ENCODE peak calls at places on chromosomes 12 and 14, in six cellular contexts. I is GM23248, C is psoas muscle, X is transverse colon, R is left lung, E is aorta. Y is an unnamed sample. For H3K4me1, the result is how much of the 10 kb centered on the place peaks cover.

GRCh38 chr12:1501695-1502440 is 92.5 kb downstream of the FBXL14 start:
- DNase-seq in I (no peak), C (no peak), X (no peak), R (no peak), E (no peak), Y (no peak)

GRCh38 chr12:51318846-51319570 is 5.0 kb downstream of the BIN2 start:
- DNase-seq in I (no peak), C (no peak), X (peak), R (no peak), E (no peak), Y (no peak)

GRCh38 chr14:54737132-54737711 is 165.4 kb downstream of the GCH1 start:
- DNase-seq in I (peak), C (no peak), X (no peak), R (no peak), E (no peak), Y (no peak)

GRCh38 chr12:7642876-7643309 is 22.8 kb downstream of the APOBEC1 start:
- DNase-seq in I (peak), C (no peak), X (no peak), R (no peak), E (no peak), Y (no peak)

GRCh38 chr12:112190626-112191025 is 65.3 kb downstream of the TRAFD1 start:
- DNase-seq in I (no peak), C (no peak), X (peak), R (no peak), E (no peak), Y (peak)

GRCh38 chr12:622420-622819 is 40.8 kb downstream of the NINJ2 start:
- DNase-seq in I (peak), C (no peak), X (no peak), R (no peak), E (no peak), Y (no peak)

GRCh38 chr12:7905071-7905470 is 30.9 kb downstream of the SLC2A3 start:
- DNase-seq in I (no peak), C (no peak), X (no peak), R (no peak), E (no peak), Y (no peak)

GRCh38 chr12:47986266-47986610 is 18.0 kb downstream of the COL2A1 start:
- DNase-seq in I (no peak), C (no peak), X (no peak), R (peak), E (no peak), Y (no peak)

GRCh38 chr14:63453443-63453936 is 89.7 kb downstream of the PPP2R5E start:
- DNase-seq in I (peak), C (no peak), X (no peak), R (no peak), E (no peak), Y (no peak)

GRCh38 chr14:53964249-53964648 is 7.6 kb upstream of the BMP4 start:
- DNase-seq in I (no peak), C (no peak), X (no peak), R (no peak), E (no peak), Y (no peak)

GRCh38 chr12:51320695-51321320 is 3.2 kb downstream of the BIN2 start:
- DNase-seq in I (peak), C (no peak), X (peak), R (no peak), E (no peak), Y (no peak)

GRCh38 chr12:132214906-132215643 is 70.8 kb downstream of the NOC4L start:
- DNase-seq in I (no peak), C (no peak), X (no peak), R (peak), E (no peak), Y (no peak)

GRCh38 chr12:57452181-57452936 is 2.7 kb upstream of the INHBE start:
- DNase-seq in I (peak), C (peak), X (no peak), R (no peak), E (peak), Y (no peak)

GRCh38 chr14:71403673-71404072 is 496.4 kb downstream of the PCNX1 start:
- DNase-seq in I (peak), C (no peak), X (peak), R (no peak), E (no peak), Y (no peak)

GRCh38 chr12:24899503-24900098 is 49.3 kb downstream of the BCAT1 start:
- DNase-seq in I (no peak), C (no peak), X (no peak), R (no peak), E (no peak), Y (no peak)

GRCh38 chr14:25622752-25623151 is 572.8 kb upstream of the STXBP6 start:
- DNase-seq in I (no peak), C (no peak), X (no peak), R (no peak), E (no peak), Y (no peak)

GRCh38 chr12:114248527-114248926 is 157.4 kb downstream of the TBX5 start:
- DNase-seq in I (peak), C (no peak), X (no peak), R (no peak), E (no peak), Y (no peak)

GRCh38 chr12:93825926-93826599 is 148.9 kb downstream of the CRADD start:
- DNase-seq in I (peak), C (no peak), X (no peak), R (no peak), E (no peak), Y (no peak)

GRCh38 chr14:94051115-94051514 is 25.0 kb downstream of the OTUB2 start:
- DNase-seq in I (peak), C (no peak), X (peak), R (no peak), E (no peak), Y (no peak)

DNA sequence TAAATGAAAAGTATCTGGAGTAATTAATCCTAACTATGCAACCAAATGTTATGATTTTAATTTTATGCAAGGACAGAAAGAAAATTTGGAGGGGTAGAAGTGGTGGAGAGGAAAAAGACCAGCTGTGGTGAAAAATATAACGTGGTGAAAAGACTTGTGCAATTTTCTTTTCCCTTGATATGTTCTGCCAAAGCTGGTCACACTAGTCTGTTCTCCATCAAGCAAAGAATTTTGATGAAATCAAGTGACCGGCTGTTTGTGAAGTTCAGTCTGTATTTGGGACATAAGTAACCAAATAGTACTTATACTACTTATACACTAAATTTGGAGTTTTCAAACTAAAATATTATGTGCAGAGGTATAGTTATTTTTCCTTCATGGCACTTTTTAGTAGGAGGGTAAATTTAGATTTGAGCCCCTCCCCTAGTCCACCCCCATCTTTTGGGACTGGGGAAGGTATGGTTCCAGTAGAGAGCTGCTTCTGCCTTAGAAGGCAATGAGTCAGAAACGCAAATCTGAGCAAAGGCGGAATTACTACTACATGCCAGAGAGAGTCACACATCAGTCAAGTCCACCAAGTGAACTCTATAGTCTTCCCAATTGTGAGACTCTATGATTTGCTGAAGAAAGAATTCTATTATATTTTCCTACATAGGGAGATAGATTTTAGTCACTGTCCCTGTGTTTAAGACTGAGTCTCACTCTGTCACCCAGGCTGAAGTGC is 229.7 kb downstream of the SLC25A21 start:
- DNase-seq in I (peak), C (no peak), X (no peak), R (no peak), E (no peak), Y (no peak)
- H3K4me3 ChIP-seq in I (no peak), C (no peak), X (no peak), R (no peak), E (no peak), Y (no peak)

GRCh38 chr14:100824156-100824555 is 1.8 kb upstream of the MEG3 start:
- DNase-seq in I (no peak), C (peak), X (no peak), R (no peak), E (peak), Y (no peak)

GRCh38 chr14:100822921-100823320 is 3.0 kb upstream of the MEG3 start:
- DNase-seq in I (no peak), C (no peak), X (no peak), R (no peak), E (no peak), Y (no peak)

GRCh38 chr14:100824946-100825690 is 800 bp upstream of the MEG3 start:
- DNase-seq in I (no peak), C (no peak), X (no peak), R (no peak), E (no peak), Y (no peak)

GRCh38 chr14:100822007-100822406 is 3.9 kb upstream of the MEG3 start:
- DNase-seq in I (no peak), C (no peak), X (no peak), R (no peak), E (no peak), Y (no peak)

GRCh38 chr14:100823488-100823887 is 2.4 kb upstream of the MEG3 start:
- DNase-seq in I (no peak), C (no peak), X (no peak), R (no peak), E (no peak), Y (no peak)
- H3K27ac ChIP-seq in I (no peak), C (no peak), X (no peak), R (no peak), E (no peak), Y (no peak)

GRCh38 chr12:75713434-75713833 is 202.0 kb upstream of the KRR1 start:
- DNase-seq in I (no peak), C (no peak), X (no peak), R (no peak), E (no peak), Y (no peak)

GRCh38 chr12:75715323-75715644 is 203.9 kb upstream of the KRR1 start:
- DNase-seq in I (no peak), C (no peak), X (no peak), R (no peak), E (no peak), Y (no peak)

GRCh38 chr12:75717902-75718301 is 206.5 kb upstream of the KRR1 start:
- DNase-seq in I (no peak), C (no peak), X (no peak), R (no peak), E (no peak), Y (no peak)

GRCh38 chr12:75714462-75715322 is 203.3 kb upstream of the KRR1 start:
- DNase-seq in I (no peak), C (no peak), X (no peak), R (no peak), E (no peak), Y (no peak)

DNA sequence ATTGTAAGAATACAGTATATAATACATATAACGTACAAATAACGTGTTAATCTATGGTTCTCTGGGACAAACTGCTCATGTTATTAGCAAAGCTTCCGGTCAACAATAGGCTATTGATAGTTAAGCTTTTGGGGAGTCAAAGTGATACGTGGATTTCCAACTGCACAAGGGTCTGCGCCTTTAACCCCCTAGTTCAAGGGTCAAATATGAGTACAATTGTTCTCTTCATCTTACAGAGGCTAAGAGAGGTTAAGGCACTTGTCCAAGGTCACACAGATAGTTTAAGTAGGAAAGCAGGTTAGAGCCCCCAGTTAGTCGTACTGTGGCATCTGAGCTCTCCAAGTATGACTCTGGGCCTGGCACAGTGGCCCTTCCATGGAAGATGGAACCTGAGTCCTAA is 204.3 kb upstream of the KRR1 start:
- DNase-seq in I (no peak), C (no peak), X (no peak), R (no peak), E (no peak), Y (no peak)
- H3K4me1 ChIP-seq in I (under half), C (under half), X (under half), R (under half), E (under half), Y (under half)

GRCh38 chr14:103109789-103110415 is 13.4 kb upstream of the TNFAIP2 start:
- DNase-seq in I (no peak), C (peak), X (peak), R (no peak), E (no peak), Y (no peak)

GRCh38 chr14:103112488-103113243 is 10.6 kb upstream of the TNFAIP2 start:
- DNase-seq in I (no peak), C (no peak), X (no peak), R (no peak), E (no peak), Y (no peak)

GRCh38 chr14:103111297-103111981 is 11.8 kb upstream of the TNFAIP2 start:
- DNase-seq in I (no peak), C (no peak), X (no peak), R (no peak), E (no peak), Y (no peak)

GRCh38 chr14:103108749-103109207 is 14.3 kb downstream of the EXOC3L4 start:
- DNase-seq in I (peak), C (peak), X (peak), R (no peak), E (no peak), Y (no peak)

DNA sequence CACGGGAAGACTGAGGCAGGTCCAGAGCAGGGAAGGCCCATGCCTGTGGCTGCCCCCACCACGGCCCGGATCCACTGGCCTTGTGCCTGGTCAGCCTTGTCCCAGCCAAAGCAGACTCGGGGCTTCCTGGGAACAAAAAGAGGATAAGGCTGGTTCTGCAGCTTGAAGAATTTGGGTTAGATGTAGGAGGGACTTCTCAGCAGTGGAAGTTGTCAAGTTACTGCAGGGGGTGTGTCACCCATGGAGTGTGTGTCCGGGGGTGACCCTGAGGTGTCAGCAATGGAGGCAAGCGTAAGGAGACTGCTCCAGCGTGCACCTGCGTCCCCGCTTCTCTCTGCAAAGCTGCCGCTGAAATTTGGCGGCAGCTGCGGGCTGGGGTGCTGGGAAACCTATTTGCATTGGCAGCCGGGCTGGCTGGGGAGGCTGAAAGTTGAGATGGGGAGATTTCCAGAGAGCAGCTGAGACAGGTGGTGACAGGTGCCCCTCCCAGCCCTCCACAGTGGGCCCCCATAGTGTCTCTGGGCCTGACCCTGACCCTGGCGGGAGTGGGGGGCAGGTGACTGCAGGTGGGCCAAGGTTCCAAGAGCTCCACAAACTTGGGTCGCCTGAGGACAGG is 12.5 kb upstream of the TNFAIP2 start:
- DNase-seq in I (no peak), C (peak), X (peak), R (no peak), E (no peak), Y (no peak)
- H3K4me3 ChIP-seq in I (no peak), C (peak), X (no peak), R (no peak), E (no peak), Y (no peak)

GRCh38 chr12:80593766-80594165 is 113.7 kb upstream of the MYF6 start:
- DNase-seq in I (peak), C (no peak), X (no peak), R (no peak), E (no peak), Y (no peak)

GRCh38 chr12:80589091-80589490 is 118.3 kb upstream of the MYF6 start:
- DNase-seq in I (no peak), C (no peak), X (no peak), R (no peak), E (no peak), Y (no peak)

DNA sequence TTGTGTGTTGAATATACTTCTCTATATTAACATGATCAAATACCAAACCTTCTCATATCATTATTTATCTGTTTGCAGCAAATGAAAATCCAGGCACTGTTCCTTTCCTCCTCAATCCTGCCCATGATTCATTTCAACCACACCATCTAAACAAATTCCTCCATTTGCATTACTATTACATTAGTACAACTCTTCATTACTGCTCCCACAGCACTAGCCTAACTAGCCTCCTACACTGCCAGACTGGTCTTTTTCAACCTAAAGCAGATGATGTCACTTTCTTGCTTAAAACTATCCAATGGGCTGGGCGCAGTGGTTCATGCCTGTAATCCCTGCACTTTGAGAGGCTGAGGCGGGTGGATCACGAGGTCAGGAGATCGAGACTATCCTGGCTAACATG is 117.3 kb upstream of the MYF6 start:
- DNase-seq in I (peak), C (no peak), X (no peak), R (no peak), E (no peak), Y (no peak)
- H3K27ac ChIP-seq in I (no peak), C (no peak), X (no peak), R (no peak), E (no peak), Y (no peak)

GRCh38 chr12:127170271-127171180 is 1096.4 kb upstream of the TMEM132C start:
- DNase-seq in I (peak), C (peak), X (no peak), R (no peak), E (no peak), Y (no peak)
- H3K4me1 ChIP-seq in I (under half), C (under half), X (under half), R (under half), E (under half), Y (under half)

GRCh38 chr12:49365542-49365941 is 1.7 kb upstream of the SPATS2 start:
- DNase-seq in I (peak), C (no peak), X (no peak), R (no peak), E (no peak), Y (no peak)
- H3K4me3 ChIP-seq in I (peak), C (no peak), X (peak), R (no peak), E (no peak), Y (no peak)

DNA sequence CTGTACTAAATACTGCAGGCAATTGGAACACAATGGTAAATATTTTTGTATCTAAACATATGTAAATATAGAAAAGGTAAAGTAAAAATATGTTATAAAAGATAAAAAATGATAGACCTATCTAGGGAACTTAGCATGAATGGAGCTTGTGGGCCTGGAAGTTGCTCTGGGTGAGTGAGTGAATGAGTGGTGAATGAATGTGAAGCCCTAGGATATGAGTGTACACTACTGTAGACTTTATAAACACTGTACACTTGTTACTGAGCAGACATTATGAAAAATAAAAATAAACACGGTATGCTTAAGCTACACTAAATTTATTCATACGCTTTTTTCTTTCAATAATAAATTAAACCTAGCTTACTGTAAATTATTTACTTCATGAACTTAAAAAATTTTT is 7.8 kb downstream of the FNTB start:
- DNase-seq in I (no peak), C (no peak), X (no peak), R (no peak), E (no peak), Y (no peak)
- H3K27ac ChIP-seq in I (no peak), C (no peak), X (no peak), R (peak), E (no peak), Y (no peak)